ENCODE peak calls at places on chromosomes 13 and 19, in four cellular contexts. One of them, this sample, is unnamed.

GRCh38 chr19:40829205-40829604 is 21.0 kb downstream of the CYP2A6 start:
- DNase-seq in stimulated activated effector memory CD8-positive, alpha-beta T cell treated with anti-CD3 and anti-CD28 coated beads, Interleukin-12 subunit alpha, Interleukin-12 subunit beta, amount 100 ng/mL, for 72 hours: no peak
- DNase-seq in aorta: no peak
- DNase-seq in KBM-7: no peak
- DNase-seq in this sample: no peak

GRCh38 chr19:1860133-1860775 is 3.1 kb downstream of the KLF16 start:
- DNase-seq in stimulated activated effector memory CD8-positive, alpha-beta T cell treated with anti-CD3 and anti-CD28 coated beads, Interleukin-12 subunit alpha, Interleukin-12 subunit beta, amount 100 ng/mL, for 72 hours: no peak
- DNase-seq in aorta: peak
- DNase-seq in KBM-7: peak
- DNase-seq in this sample: peak

GRCh38 chr13:95707442-95708389 is 30.8 kb downstream of the DNAJC3 start:
- DNase-seq in stimulated activated effector memory CD8-positive, alpha-beta T cell treated with anti-CD3 and anti-CD28 coated beads, Interleukin-12 subunit alpha, Interleukin-12 subunit beta, amount 100 ng/mL, for 72 hours: no peak
- DNase-seq in aorta: no peak
- DNase-seq in KBM-7: peak
- DNase-seq in this sample: no peak

GRCh38 chr19:35752746-35753350 is 4.0 kb downstream of the HSPB6 start:
- DNase-seq in stimulated activated effector memory CD8-positive, alpha-beta T cell treated with anti-CD3 and anti-CD28 coated beads, Interleukin-12 subunit alpha, Interleukin-12 subunit beta, amount 100 ng/mL, for 72 hours: no peak
- DNase-seq in aorta: no peak
- DNase-seq in KBM-7: no peak
- DNase-seq in this sample: no peak

GRCh38 chr19:3366104-3366760 is at the start of gene NFIC:
- DNase-seq in stimulated activated effector memory CD8-positive, alpha-beta T cell treated with anti-CD3 and anti-CD28 coated beads, Interleukin-12 subunit alpha, Interleukin-12 subunit beta, amount 100 ng/mL, for 72 hours: peak
- DNase-seq in aorta: peak
- DNase-seq in KBM-7: peak
- DNase-seq in this sample: no peak

GRCh38 chr13:44352202-44352601 is 21.4 kb upstream of the SERP2 start:
- DNase-seq in stimulated activated effector memory CD8-positive, alpha-beta T cell treated with anti-CD3 and anti-CD28 coated beads, Interleukin-12 subunit alpha, Interleukin-12 subunit beta, amount 100 ng/mL, for 72 hours: no peak
- DNase-seq in aorta: no peak
- DNase-seq in KBM-7: no peak
- DNase-seq in this sample: no peak

GRCh38 chr19:15390814-15391213 is 11.2 kb upstream of the AKAP8 start:
- DNase-seq in stimulated activated effector memory CD8-positive, alpha-beta T cell treated with anti-CD3 and anti-CD28 coated beads, Interleukin-12 subunit alpha, Interleukin-12 subunit beta, amount 100 ng/mL, for 72 hours: no peak
- DNase-seq in aorta: no peak
- DNase-seq in KBM-7: no peak
- DNase-seq in this sample: no peak

GRCh38 chr13:80251403-80251802 is 89.5 kb downstream of the SPRY2 start:
- DNase-seq in stimulated activated effector memory CD8-positive, alpha-beta T cell treated with anti-CD3 and anti-CD28 coated beads, Interleukin-12 subunit alpha, Interleukin-12 subunit beta, amount 100 ng/mL, for 72 hours: no peak
- DNase-seq in aorta: no peak
- DNase-seq in KBM-7: peak
- DNase-seq in this sample: peak

GRCh38 chr19:11192957-11193939 is 4.1 kb downstream of the KANK2 start:
- DNase-seq in stimulated activated effector memory CD8-positive, alpha-beta T cell treated with anti-CD3 and anti-CD28 coated beads, Interleukin-12 subunit alpha, Interleukin-12 subunit beta, amount 100 ng/mL, for 72 hours: no peak
- DNase-seq in aorta: no peak
- DNase-seq in KBM-7: no peak
- DNase-seq in this sample: no peak

GRCh38 chr13:89457977-89458376 is 1786.8 kb downstream of the SLITRK5 start:
- DNase-seq in stimulated activated effector memory CD8-positive, alpha-beta T cell treated with anti-CD3 and anti-CD28 coated beads, Interleukin-12 subunit alpha, Interleukin-12 subunit beta, amount 100 ng/mL, for 72 hours: no peak
- DNase-seq in aorta: no peak
- DNase-seq in KBM-7: no peak
- DNase-seq in this sample: peak

GRCh38 chr19:39401549-39402416 is 4.9 kb upstream of the ZFP36 start:
- DNase-seq in stimulated activated effector memory CD8-positive, alpha-beta T cell treated with anti-CD3 and anti-CD28 coated beads, Interleukin-12 subunit alpha, Interleukin-12 subunit beta, amount 100 ng/mL, for 72 hours: peak
- DNase-seq in aorta: peak
- DNase-seq in KBM-7: peak
- DNase-seq in this sample: no peak

GRCh38 chr13:59112375-59112774 is 1051.4 kb downstream of the DIAPH3 start:
- DNase-seq in stimulated activated effector memory CD8-positive, alpha-beta T cell treated with anti-CD3 and anti-CD28 coated beads, Interleukin-12 subunit alpha, Interleukin-12 subunit beta, amount 100 ng/mL, for 72 hours: no peak
- DNase-seq in aorta: no peak
- DNase-seq in KBM-7: peak
- DNase-seq in this sample: no peak

GRCh38 chr13:114166381-114167131 is 12.5 kb upstream of the CFAP97D2 start:
- DNase-seq in stimulated activated effector memory CD8-positive, alpha-beta T cell treated with anti-CD3 and anti-CD28 coated beads, Interleukin-12 subunit alpha, Interleukin-12 subunit beta, amount 100 ng/mL, for 72 hours: no peak
- DNase-seq in aorta: peak
- DNase-seq in KBM-7: no peak
- DNase-seq in this sample: no peak

GRCh38 chr19:52997975-52998374 is 15.7 kb upstream of the ERVV-1 start:
- DNase-seq in stimulated activated effector memory CD8-positive, alpha-beta T cell treated with anti-CD3 and anti-CD28 coated beads, Interleukin-12 subunit alpha, Interleukin-12 subunit beta, amount 100 ng/mL, for 72 hours: no peak
- DNase-seq in aorta: no peak
- DNase-seq in KBM-7: no peak
- DNase-seq in this sample: no peak

This sample was measured in dermis microvascular lymphatic vessel endothelial cell.